ENCODE peak calls at places on chromosomes 13 and 19, in seven cellular contexts. D is fibroblast of lung; R is EH; N is stimulated activated naive CD8-positive, alpha-beta T cell treated with anti-CD3 and anti-CD28 coated beads, Interleukin-15, Interleukin-2, amounts not matched to agents 100 U/mL and 50 U/mL, for 24 hours; G is anterior cingulate cortex; U is amniotic stem cell; X is left colon. J is an unnamed sample.

GRCh38 chr19:53466726-53467125 is 807 bp upstream of the ZNF813 start:
- DNase-seq in D (no peak), R (no peak), N (no peak), G (no peak), U (no peak), X (no peak), J (no peak)

GRCh38 chr13:33286143-33286542 is 588 bp upstream of the STARD13 start:
- DNase-seq in D (no peak), R (no peak), N (no peak), G (no peak), U (no peak), X (no peak), J (no peak)

GRCh38 chr19:49425922-49426592 is 869 bp downstream of the GFY start:
- DNase-seq in D (no peak), R (no peak), N (peak), G (no peak), U (no peak), X (no peak), J (no peak)

GRCh38 chr19:10105241-10106099 is 692 bp upstream of the PPAN start:
- DNase-seq in D (no peak), R (no peak), N (peak), G (no peak), U (no peak), X (no peak), J (no peak)

GRCh38 chr13:23319915-23320224 is 113.6 kb downstream of the SACS start:
- DNase-seq in D (no peak), R (no peak), N (no peak), G (no peak), U (no peak), X (no peak), J (no peak)

GRCh38 chr19:37221136-37221535 is 3.1 kb downstream of the ZNF383 start:
- DNase-seq in D (no peak), R (no peak), N (no peak), G (no peak), U (no peak), X (no peak), J (no peak)

GRCh38 chr13:22789027-22789593 is 391.7 kb upstream of the SGCG start:
- DNase-seq in D (no peak), R (no peak), N (no peak), G (no peak), U (no peak), X (no peak), J (no peak)

GRCh38 chr13:26254583-26255102 is 714 bp downstream of the CDK8 start:
- DNase-seq in D (peak), R (peak), N (peak), G (peak), U (peak), X (peak), J (peak)

GRCh38 chr19:9171393-9171991 is 7.3 kb upstream of the OR7D2 start:
- DNase-seq in D (no peak), R (peak), N (no peak), G (no peak), U (no peak), X (no peak), J (no peak)

GRCh38 chr19:40802300-40803169 is 3.5 kb downstream of the EGLN2 start:
- DNase-seq in D (no peak), R (no peak), N (no peak), G (no peak), U (no peak), X (peak), J (no peak)

GRCh38 chr13:39038569-39038898 is 278 bp downstream of the NHLRC3 start:
- DNase-seq in D (no peak), R (peak), N (peak), G (no peak), U (no peak), X (peak), J (peak)

GRCh38 chr13:95275322-95276118 is 25.7 kb downstream of the ABCC4 start:
- DNase-seq in D (peak), R (peak), N (no peak), G (no peak), U (no peak), X (no peak), J (peak)

GRCh38 chr19:1471514-1472107 is 7.4 kb downstream of the C19orf25 start:
- DNase-seq in D (no peak), R (no peak), N (no peak), G (no peak), U (no peak), X (no peak), J (peak)

GRCh38 chr13:79427265-79427664 is 21.2 kb upstream of the RBM26 start:
- DNase-seq in D (no peak), R (no peak), N (no peak), G (no peak), U (no peak), X (no peak), J (no peak)

GRCh38 chr13:50494110-50494509 is 349.4 kb downstream of the DLEU7 start:
- DNase-seq in D (no peak), R (no peak), N (no peak), G (no peak), U (no peak), X (no peak), J (no peak)

GRCh38 chr13:66556306-66556705 is 673.8 kb downstream of the PCDH9 start:
- DNase-seq in D (no peak), R (peak), N (no peak), G (no peak), U (no peak), X (no peak), J (no peak)

GRCh38 chr13:105996391-105997028 is 539.0 kb downstream of the EFNB2 start:
- DNase-seq in D (no peak), R (no peak), N (no peak), G (no peak), U (no peak), X (no peak), J (no peak)

GRCh38 chr19:11125994-11126685 is 29.4 kb downstream of the SPC24 start:
- DNase-seq in D (peak), R (peak), N (peak), G (peak), U (peak), X (peak), J (peak)

GRCh38 chr19:49808762-49809154 is 4.3 kb downstream of the FUZ start:
- DNase-seq in D (peak), R (peak), N (peak), G (peak), U (peak), X (peak), J (peak)

GRCh38 chr13:114196629-114197028 is 17.6 kb downstream of the CFAP97D2 start:
- DNase-seq in D (no peak), R (no peak), N (no peak), G (no peak), U (no peak), X (no peak), J (no peak)

GRCh38 chr13:106357198-106357597 is 178.3 kb downstream of the EFNB2 start:
- DNase-seq in D (no peak), R (peak), N (no peak), G (no peak), U (no peak), X (no peak), J (no peak)

GRCh38 chr13:108902557-108903155 is 273.2 kb downstream of the MYO16 start:
- DNase-seq in D (no peak), R (no peak), N (no peak), G (no peak), U (no peak), X (no peak), J (no peak)

J was measured in posterior cingulate gyrus.